ENCODE peak calls at places on chromosome 18, in six cellular contexts. E, O, T, Y, H and C are unnamed samples.

GRCh38 chr18:45619062-45619825 is 4.0 kb downstream of the SLC14A2 start:
- DNase-seq in T (no peak), Y (no peak), O (no peak), H (no peak), E (no peak), C (no peak)

GRCh38 chr18:49886891-49887764 is 73.8 kb upstream of the ACAA2 start:
- DNase-seq in O (no peak), Y (no peak), E (peak), H (no peak), T (no peak), C (peak)

GRCh38 chr18:24446953-24447537 is 13.4 kb upstream of the HRH4 start:
- DNase-seq in E (no peak), H (no peak), T (no peak), O (no peak), Y (no peak), C (no peak)

GRCh38 chr18:42514522-42514921 is 559.5 kb downstream of the PIK3C3 start:
- DNase-seq in Y (peak), H (no peak), E (no peak), O (no peak), T (no peak), C (no peak)

GRCh38 chr18:65133610-65134009 is 617.2 kb upstream of the CDH7 start:
- DNase-seq in O (no peak), Y (no peak), H (no peak), T (no peak), E (no peak), C (no peak)

GRCh38 chr18:5424903-5425302 is 118.9 kb downstream of the EPB41L3 start:
- DNase-seq in Y (peak), H (no peak), E (no peak), T (no peak), O (peak), C (no peak)

GRCh38 chr18:25039781-25040180 is 312.2 kb downstream of the ZNF521 start:
- DNase-seq in T (no peak), E (no peak), H (no peak), O (no peak), Y (no peak), C (no peak)

GRCh38 chr18:51438797-51439350 is 241.4 kb upstream of the MEX3C start:
- DNase-seq in H (no peak), T (no peak), O (no peak), E (no peak), Y (no peak), C (no peak)

GRCh38 chr18:48330016-48330991 is 78.9 kb downstream of the ZBTB7C start:
- DNase-seq in E (no peak), H (no peak), Y (peak), O (no peak), T (no peak), C (no peak)

GRCh38 chr18:58263055-58263732 is 219.2 kb downstream of the NEDD4L start:
- DNase-seq in E (no peak), H (peak), Y (no peak), O (no peak), T (no peak), C (no peak)

GRCh38 chr18:56987236-56987635 is 159.7 kb upstream of the BOD1L2 start:
- DNase-seq in E (no peak), T (no peak), H (no peak), O (no peak), Y (no peak), C (no peak)

GRCh38 chr18:60090170-60090569 is 190.4 kb downstream of the PMAIP1 start:
- DNase-seq in H (no peak), O (no peak), Y (no peak), T (no peak), E (no peak), C (no peak)

GRCh38 chr18:21053127-21053526 is 58.5 kb downstream of the ROCK1 start:
- DNase-seq in H (no peak), O (no peak), Y (peak), E (no peak), T (no peak), C (no peak)

GRCh38 chr18:25503567-25504081 is 151.7 kb upstream of the ZNF521 start:
- DNase-seq in O (no peak), E (no peak), H (no peak), T (no peak), Y (peak), C (no peak)

GRCh38 chr18:57436193-57436964 is 1.2 kb downstream of the ONECUT2 start:
- DNase-seq in O (no peak), H (peak), T (no peak), E (no peak), Y (no peak), C (no peak)

GRCh38 chr18:64053246-64053645 is 83.4 kb downstream of the SERPINB8 start:
- DNase-seq in H (no peak), Y (no peak), O (no peak), E (no peak), T (no peak), C (no peak)

GRCh38 chr18:21897811-21898210 is 157.2 kb downstream of the MIB1 start:
- DNase-seq in O (peak), Y (peak), T (no peak), E (no peak), H (peak), C (peak)

GRCh38 chr18:64091526-64091925 is 57.4 kb downstream of the LINC00305 start:
- DNase-seq in H (no peak), O (no peak), Y (no peak), E (no peak), T (no peak), C (no peak)

GRCh38 chr18:25349926-25350560 is 1.9 kb downstream of the ZNF521 start:
- DNase-seq in Y (no peak), H (no peak), T (peak), O (no peak), E (no peak), C (peak)

GRCh38 chr18:56538756-56539155 is 99.6 kb downstream of the TXNL1 start:
- DNase-seq in Y (no peak), O (no peak), H (no peak), E (no peak), T (no peak), C (no peak)

GRCh38 chr18:67730884-67731283 is 214.4 kb upstream of the DSEL start:
- DNase-seq in O (no peak), T (no peak), Y (no peak), H (no peak), E (no peak), C (no peak)

GRCh38 chr18:5997361-5997760 is 102.0 kb upstream of the TMEM200C start:
- DNase-seq in O (no peak), T (no peak), H (no peak), E (no peak), Y (no peak), C (no peak)

GRCh38 chr18:63073481-63073880 is 246.1 kb downstream of the BCL2 start:
- DNase-seq in T (no peak), E (no peak), O (peak), Y (no peak), H (peak), C (peak)

GRCh38 chr18:712401-713134 is at the start of gene ENOSF1:
- DNase-seq in O (peak), T (peak), H (peak), E (peak), Y (peak), C (peak)

GRCh38 chr18:46412831-46413371 is 244.1 kb downstream of the LOXHD1 start:
- DNase-seq in H (no peak), O (no peak), E (no peak), Y (no peak), T (no peak), C (no peak)

GRCh38 chr18:63142502-63143045 is 177.0 kb downstream of the BCL2 start:
- DNase-seq in Y (no peak), O (no peak), T (no peak), E (no peak), H (no peak), C (no peak)

DNA sequence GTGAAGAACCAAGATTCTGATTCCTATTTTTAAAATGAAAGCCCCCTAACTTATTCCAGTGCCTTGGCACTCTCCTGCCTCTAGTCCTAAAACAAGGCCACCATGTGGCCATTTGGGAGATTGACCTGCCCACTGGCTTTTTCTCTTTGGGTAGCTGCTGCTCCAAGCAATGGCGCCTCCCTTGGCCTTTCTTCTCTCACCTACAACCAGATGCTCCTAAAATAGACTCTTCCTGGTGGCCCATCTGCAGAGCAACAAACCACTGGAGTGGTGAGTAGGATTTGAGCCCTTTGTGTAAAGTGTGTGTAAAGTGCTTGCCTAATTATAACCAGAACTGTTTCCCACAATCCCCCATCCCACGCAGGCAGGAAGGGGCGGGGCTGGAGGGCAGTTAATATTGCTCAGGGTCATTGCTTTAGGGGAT is 114.2 kb downstream of the FHOD3 start:
- DNase-seq in E (no peak), T (no peak), O (no peak), Y (no peak), H (peak), C (peak)
- TF ChIP-seq CTCF in E (no peak), T (no peak), O (peak), Y (peak), H (peak), C (no peak)

GRCh38 chr18:28108801-28109200 is 68.1 kb downstream of the CDH2 start:
- DNase-seq in T (no peak), E (no peak), Y (peak), O (no peak), H (no peak), C (no peak)
- TF ChIP-seq CTCF in T (no peak), E (no peak), Y (no peak), O (peak), H (no peak), C (no peak)

GRCh38 chr18:74370163-74370562 is 54.5 kb downstream of the C18orf63 start:
- DNase-seq in T (no peak), E (no peak), H (no peak), O (no peak), Y (no peak), C (peak)

GRCh38 chr18:74375999-74376398 is 60.4 kb downstream of the C18orf63 start:
- DNase-seq in T (no peak), E (no peak), Y (no peak), H (peak), O (no peak), C (no peak)

GRCh38 chr18:74368901-74369705 is 53.5 kb downstream of the C18orf63 start:
- DNase-seq in T (no peak), H (peak), E (no peak), O (no peak), Y (no peak), C (peak)

GRCh38 chr18:74376523-74376922 is 60.9 kb downstream of the C18orf63 start:
- DNase-seq in E (no peak), H (no peak), O (no peak), Y (no peak), T (no peak), C (no peak)

DNA sequence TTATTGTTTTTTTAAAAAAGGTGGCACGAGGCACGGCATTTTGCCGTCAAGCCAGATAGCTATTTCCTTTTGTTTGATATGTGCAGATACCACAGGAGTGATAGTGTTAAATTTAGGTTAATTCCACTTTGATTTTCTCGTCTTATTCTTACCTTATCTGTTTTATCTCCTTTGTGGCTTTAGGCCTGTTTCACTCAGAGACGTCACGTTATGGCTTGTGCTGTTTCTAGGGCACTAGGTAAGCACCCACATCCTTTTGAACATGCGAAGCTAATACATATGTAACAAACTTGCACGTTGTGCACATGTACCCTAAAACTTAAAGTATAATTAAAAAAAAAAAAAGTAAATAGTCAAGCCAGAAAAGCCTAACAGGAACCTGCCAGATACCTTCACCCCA is 57.8 kb downstream of the C18orf63 start:
- DNase-seq in O (peak), Y (no peak), H (no peak), T (no peak), E (no peak), C (peak)
- TF ChIP-seq CTCF in O (no peak), Y (no peak), H (no peak), T (no peak), E (no peak), C (no peak)

GRCh38 chr18:32138332-32138731 is 46.7 kb downstream of the RNF138 start:
- DNase-seq in T (no peak), H (no peak), Y (no peak), E (no peak), O (no peak), C (peak)
- TF ChIP-seq CTCF in T (no peak), H (no peak), Y (no peak), E (no peak), O (no peak), C (no peak)

GRCh38 chr18:76252880-76253279 is 242.2 kb downstream of the ZNF516 start:
- DNase-seq in E (no peak), T (no peak), O (peak), H (no peak), Y (no peak), C (peak)
- TF ChIP-seq CTCF in E (peak), T (peak), O (peak), H (no peak), Y (peak), C (peak)

GRCh38 chr18:27298215-27298804 is 113.2 kb upstream of the CHST9 start:
- DNase-seq in E (no peak), H (no peak), O (no peak), T (no peak), Y (no peak), C (no peak)
- TF ChIP-seq CTCF in E (no peak), H (peak), O (peak), T (no peak), Y (peak), C (no peak)

GRCh38 chr18:32893915-32894314 is 121.1 kb upstream of the KLHL14 start:
- DNase-seq in O (no peak), E (no peak), H (no peak), T (no peak), Y (no peak), C (no peak)
- TF ChIP-seq CTCF in O (peak), E (no peak), H (no peak), T (no peak), Y (peak), C (no peak)

GRCh38 chr18:34817636-34818035 is 107.5 kb downstream of the DTNA start:
- DNase-seq in H (no peak), O (no peak), E (no peak), T (no peak), Y (no peak), C (no peak)

GRCh38 chr18:34816183-34816582 is 106.1 kb downstream of the DTNA start:
- DNase-seq in E (no peak), Y (no peak), O (no peak), H (no peak), T (no peak), C (no peak)

GRCh38 chr18:34818069-34818468 is 108.0 kb downstream of the DTNA start:
- DNase-seq in E (no peak), Y (no peak), T (no peak), H (no peak), O (no peak), C (no peak)

GRCh38 chr18:34820360-34820759 is 110.3 kb downstream of the DTNA start:
- DNase-seq in T (no peak), H (no peak), O (no peak), E (no peak), Y (no peak), C (no peak)

GRCh38 chr18:34821669-34822210 is 111.6 kb downstream of the DTNA start:
- DNase-seq in Y (no peak), O (no peak), H (no peak), E (no peak), T (no peak), C (no peak)
- TF ChIP-seq CTCF in Y (peak), O (peak), H (peak), E (no peak), T (no peak), C (no peak)